ENCODE peak calls at places on chromosomes 11 and 22, in seven cellular contexts. One of them, this sample, is unnamed. For H3K4me1, the result is how much of the 10 kb centered on the place peaks cover.

GRCh38 chr11:94544832-94545640 is 1.3 kb downstream of the FUT4 start:
- DNase-seq in heart left ventricle: peak
- DNase-seq in body of pancreas: peak
- DNase-seq in pancreas: peak
- DNase-seq in OCI-LY7: no peak
- DNase-seq in mammary epithelial cell: no peak
- DNase-seq in iPS DF 6.9: no peak
- DNase-seq in this sample: no peak

GRCh38 chr11:64000026-64000739 is 13.9 kb downstream of the OTUB1 start:
- DNase-seq in OCI-LY7: peak
- DNase-seq in mammary epithelial cell: peak
- DNase-seq in iPS DF 6.9: no peak
- DNase-seq in body of pancreas: peak
- DNase-seq in heart left ventricle: peak
- DNase-seq in pancreas: peak
- DNase-seq in this sample: peak

GRCh38 chr22:18071968-18072310 is 5.9 kb upstream of the PEX26 start:
- DNase-seq in OCI-LY7: peak
- DNase-seq in mammary epithelial cell: no peak
- DNase-seq in iPS DF 6.9: no peak
- DNase-seq in pancreas: no peak
- DNase-seq in heart left ventricle: no peak
- DNase-seq in body of pancreas: no peak
- DNase-seq in this sample: no peak

GRCh38 chr22:49923445-49923844 is 5.0 kb downstream of the CRELD2 start:
- DNase-seq in body of pancreas: no peak
- DNase-seq in mammary epithelial cell: no peak
- DNase-seq in OCI-LY7: no peak
- DNase-seq in iPS DF 6.9: no peak
- DNase-seq in pancreas: no peak
- DNase-seq in heart left ventricle: no peak
- DNase-seq in this sample: no peak

GRCh38 chr11:1303196-1303821 is 6.1 kb downstream of the TOLLIP start:
- DNase-seq in OCI-LY7: no peak
- DNase-seq in pancreas: peak
- DNase-seq in mammary epithelial cell: peak
- DNase-seq in body of pancreas: peak
- DNase-seq in heart left ventricle: no peak
- DNase-seq in iPS DF 6.9: no peak
- DNase-seq in this sample: peak

GRCh38 chr11:78217650-78218541 is 29.2 kb downstream of the USP35 start:
- DNase-seq in OCI-LY7: no peak
- DNase-seq in heart left ventricle: no peak
- DNase-seq in mammary epithelial cell: no peak
- DNase-seq in pancreas: no peak
- DNase-seq in body of pancreas: no peak
- DNase-seq in iPS DF 6.9: no peak
- DNase-seq in this sample: peak

GRCh38 chr11:12015486-12015885 is 7.1 kb upstream of the DKK3 start:
- DNase-seq in body of pancreas: no peak
- DNase-seq in heart left ventricle: no peak
- DNase-seq in OCI-LY7: no peak
- DNase-seq in pancreas: no peak
- DNase-seq in mammary epithelial cell: no peak
- DNase-seq in iPS DF 6.9: no peak
- DNase-seq in this sample: no peak

GRCh38 chr22:27397036-27397947 is 404.3 kb downstream of the MN1 start:
- DNase-seq in pancreas: no peak
- DNase-seq in OCI-LY7: no peak
- DNase-seq in body of pancreas: no peak
- DNase-seq in mammary epithelial cell: no peak
- DNase-seq in iPS DF 6.9: no peak
- DNase-seq in heart left ventricle: no peak
- DNase-seq in this sample: no peak

GRCh38 chr22:19130959-19131684 is at the start of gene TSSK2:
- DNase-seq in mammary epithelial cell: no peak
- DNase-seq in body of pancreas: no peak
- DNase-seq in OCI-LY7: no peak
- DNase-seq in pancreas: peak
- DNase-seq in heart left ventricle: peak
- DNase-seq in iPS DF 6.9: no peak
- DNase-seq in this sample: no peak

GRCh38 chr11:85805387-85805786 is 5.6 kb downstream of the SYTL2 start:
- DNase-seq in iPS DF 6.9: no peak
- DNase-seq in body of pancreas: no peak
- DNase-seq in mammary epithelial cell: peak
- DNase-seq in OCI-LY7: no peak
- DNase-seq in heart left ventricle: no peak
- DNase-seq in pancreas: no peak
- DNase-seq in this sample: no peak

GRCh38 chr11:95831198-95831883 is 41.0 kb downstream of the CEP57 start:
- DNase-seq in mammary epithelial cell: peak
- DNase-seq in body of pancreas: peak
- DNase-seq in pancreas: no peak
- DNase-seq in iPS DF 6.9: no peak
- DNase-seq in heart left ventricle: no peak
- DNase-seq in OCI-LY7: no peak
- DNase-seq in this sample: no peak

GRCh38 chr11:102493524-102493923 is 37.0 kb downstream of the MMP7 start:
- DNase-seq in pancreas: no peak
- DNase-seq in iPS DF 6.9: no peak
- DNase-seq in mammary epithelial cell: no peak
- DNase-seq in body of pancreas: no peak
- DNase-seq in OCI-LY7: no peak
- DNase-seq in heart left ventricle: no peak
- DNase-seq in this sample: no peak

GRCh38 chr22:39502109-39502788 is at the start of gene MIEF1:
- DNase-seq in iPS DF 6.9: peak
- DNase-seq in mammary epithelial cell: peak
- DNase-seq in body of pancreas: peak
- DNase-seq in pancreas: peak
- DNase-seq in heart left ventricle: peak
- DNase-seq in OCI-LY7: peak
- DNase-seq in this sample: peak
- H3K4me1 ChIP-seq in iPS DF 6.9: under half
- H3K4me1 ChIP-seq in mammary epithelial cell: under half
- H3K4me1 ChIP-seq in body of pancreas: under half
- H3K4me1 ChIP-seq in pancreas: under half
- H3K4me1 ChIP-seq in heart left ventricle: under half
- H3K4me1 ChIP-seq in OCI-LY7: under half
- H3K4me1 ChIP-seq in this sample: under half

DNA sequence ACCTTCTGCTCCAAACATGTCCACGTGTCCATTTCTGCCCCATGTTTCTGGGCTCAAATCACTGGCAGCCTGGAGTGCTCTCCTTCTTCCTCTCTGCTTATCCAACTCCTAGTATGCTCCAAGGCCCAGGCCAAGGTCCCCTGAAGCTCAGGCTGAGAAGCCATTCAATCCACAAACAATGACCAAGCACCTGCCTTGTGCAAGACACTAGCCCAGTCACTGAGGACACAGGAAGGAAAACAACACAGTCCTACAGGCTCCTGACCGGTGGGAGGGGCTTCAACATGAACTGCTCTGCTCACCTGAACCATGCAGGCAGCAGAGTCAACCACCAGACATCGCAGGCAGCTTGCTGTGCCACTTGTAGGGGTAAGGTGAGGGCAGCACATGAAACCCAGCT is 93.6 kb downstream of the RPL27A start:
- DNase-seq in mammary epithelial cell: no peak
- DNase-seq in pancreas: peak
- DNase-seq in heart left ventricle: no peak
- DNase-seq in iPS DF 6.9: no peak
- DNase-seq in body of pancreas: peak
- DNase-seq in OCI-LY7: no peak
- DNase-seq in this sample: no peak
- H3K27ac ChIP-seq in mammary epithelial cell: no peak
- H3K27ac ChIP-seq in pancreas: no peak
- H3K27ac ChIP-seq in heart left ventricle: no peak
- H3K27ac ChIP-seq in iPS DF 6.9: no peak
- H3K27ac ChIP-seq in body of pancreas: no peak
- H3K27ac ChIP-seq in OCI-LY7: no peak
- H3K27ac ChIP-seq in this sample: peak

DNA sequence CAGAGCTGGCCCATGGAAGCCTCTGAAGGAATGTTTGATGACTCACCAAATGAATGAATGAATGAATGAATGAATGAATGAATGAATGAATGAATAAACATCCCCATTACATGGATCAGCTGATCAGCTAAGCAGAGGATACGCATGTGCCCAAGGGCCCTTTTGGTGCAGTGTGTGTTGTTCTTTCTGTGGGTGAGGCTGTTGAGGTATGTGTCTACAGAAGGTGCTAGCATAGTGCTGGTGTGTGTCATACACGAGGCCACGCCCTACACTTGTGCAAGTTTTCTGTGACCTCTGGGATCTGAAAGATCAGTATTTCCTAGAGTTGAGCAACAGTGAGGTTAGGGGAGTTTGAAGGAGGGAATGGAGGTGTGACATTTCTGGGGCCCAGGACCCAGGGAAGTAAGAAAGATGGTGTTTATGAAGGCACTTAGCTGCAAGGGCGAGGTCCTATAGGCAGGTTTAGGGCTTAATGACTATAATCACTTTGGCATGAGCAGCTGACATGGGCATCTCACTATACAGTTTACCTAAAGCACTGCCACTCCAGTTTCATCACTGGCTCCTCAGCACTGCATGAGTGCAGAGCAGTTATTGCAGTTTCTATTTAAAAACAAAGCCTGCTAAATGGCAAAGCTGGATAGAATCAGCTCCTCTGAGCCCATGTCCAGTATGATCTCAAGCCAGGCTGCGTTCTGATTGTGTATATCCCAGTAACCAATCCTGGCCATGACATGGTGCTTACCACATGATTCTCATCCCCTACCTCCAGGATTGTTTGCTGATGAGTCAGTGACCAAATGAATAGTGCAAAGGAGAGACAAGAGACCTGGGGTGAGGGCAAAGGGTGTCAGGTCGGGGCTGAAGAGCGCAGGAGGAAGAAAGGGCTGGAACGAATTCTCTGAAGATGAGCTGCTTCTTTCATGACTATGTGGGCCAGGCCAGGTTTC is 36.4 kb upstream of the E2F8 start:
- DNase-seq in iPS DF 6.9: no peak
- DNase-seq in OCI-LY7: no peak
- DNase-seq in body of pancreas: no peak
- DNase-seq in mammary epithelial cell: peak
- DNase-seq in pancreas: no peak
- DNase-seq in heart left ventricle: no peak
- DNase-seq in this sample: no peak
- H3K4me1 ChIP-seq in iPS DF 6.9: under half
- H3K4me1 ChIP-seq in OCI-LY7: under half
- H3K4me1 ChIP-seq in body of pancreas: under half
- H3K4me1 ChIP-seq in mammary epithelial cell: under half
- H3K4me1 ChIP-seq in pancreas: under half
- H3K4me1 ChIP-seq in heart left ventricle: under half
- H3K4me1 ChIP-seq in this sample: under half

GRCh38 chr22:37892566-37893338 is 13.3 kb upstream of the MICALL1 start:
- DNase-seq in OCI-LY7: no peak
- DNase-seq in mammary epithelial cell: no peak
- DNase-seq in iPS DF 6.9: no peak
- DNase-seq in pancreas: peak
- DNase-seq in heart left ventricle: peak
- DNase-seq in body of pancreas: peak
- DNase-seq in this sample: no peak
- H3K27ac ChIP-seq in OCI-LY7: no peak
- H3K27ac ChIP-seq in mammary epithelial cell: no peak
- H3K27ac ChIP-seq in iPS DF 6.9: no peak
- H3K27ac ChIP-seq in pancreas: peak
- H3K27ac ChIP-seq in heart left ventricle: no peak
- H3K27ac ChIP-seq in body of pancreas: peak
- H3K27ac ChIP-seq in this sample: peak

GRCh38 chr11:68004551-68005335 is 846 bp upstream of the UNC93B1 start:
- DNase-seq in heart left ventricle: no peak
- DNase-seq in iPS DF 6.9: no peak
- DNase-seq in body of pancreas: no peak
- DNase-seq in pancreas: no peak
- DNase-seq in mammary epithelial cell: no peak
- DNase-seq in OCI-LY7: no peak
- DNase-seq in this sample: no peak
- H3K4me1 ChIP-seq in heart left ventricle: under half
- H3K4me1 ChIP-seq in iPS DF 6.9: under half
- H3K4me1 ChIP-seq in body of pancreas: under half
- H3K4me1 ChIP-seq in pancreas: under half
- H3K4me1 ChIP-seq in mammary epithelial cell: under half
- H3K4me1 ChIP-seq in OCI-LY7: half or more
- H3K4me1 ChIP-seq in this sample: under half

DNA sequence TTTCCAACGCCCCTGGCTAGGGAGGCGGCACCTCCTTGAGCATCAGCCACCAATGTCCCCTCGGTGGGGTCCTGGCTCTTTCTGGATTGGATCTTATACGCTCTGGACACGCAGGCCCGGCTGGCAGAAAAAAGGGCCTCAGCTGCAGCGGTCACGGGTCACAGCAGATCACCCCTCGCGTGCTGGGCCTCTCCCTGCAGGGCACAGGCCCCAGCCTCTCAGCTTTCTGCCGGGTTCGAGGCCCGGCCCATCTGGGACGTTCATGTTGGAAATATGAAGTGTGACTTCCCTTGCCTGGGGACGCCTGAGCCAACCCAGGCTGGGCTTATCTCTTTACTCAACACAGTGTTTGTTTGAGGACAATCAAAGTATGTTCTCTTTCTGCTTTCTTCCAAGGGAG is 38.5 kb downstream of the ADAMTS15 start:
- DNase-seq in body of pancreas: no peak
- DNase-seq in pancreas: no peak
- DNase-seq in heart left ventricle: no peak
- DNase-seq in iPS DF 6.9: no peak
- DNase-seq in OCI-LY7: no peak
- DNase-seq in mammary epithelial cell: no peak
- DNase-seq in this sample: no peak
- H3K27ac ChIP-seq in body of pancreas: no peak
- H3K27ac ChIP-seq in pancreas: no peak
- H3K27ac ChIP-seq in heart left ventricle: no peak
- H3K27ac ChIP-seq in iPS DF 6.9: no peak
- H3K27ac ChIP-seq in OCI-LY7: no peak
- H3K27ac ChIP-seq in mammary epithelial cell: no peak
- H3K27ac ChIP-seq in this sample: no peak

This sample was measured in breast epithelium.